ENCODE peak calls at places on chromosome 20, in six cellular contexts. Y is SK-MEL-5, T is H4, L is head of caudate nucleus, Q is 8988T, G is mesendoderm. F is an unnamed sample.

GRCh38 chr20:43243672-43244269 is 54.1 kb upstream of the PTPRT start:
- DNase-seq in Y (peak; percentile 53), L (peak; percentile 33), Q (no peak), T (no peak), G (peak; percentile 29), F (no peak)

GRCh38 chr20:48771542-48771941 is 56.3 kb downstream of the PREX1 start:
- DNase-seq in Q (no peak), Y (peak; percentile 26), L (no peak), G (no peak), T (no peak), F (no peak)

GRCh38 chr20:25300496-25301170 is 52.7 kb downstream of the PYGB start:
- DNase-seq in L (no peak), Y (peak; percentile 67), G (peak; percentile 55), T (no peak), Q (no peak), F (no peak)

GRCh38 chr20:31684153-31685003 is 38.3 kb downstream of the BCL2L1 start:
- DNase-seq in T (no peak), G (no peak), Y (no peak), Q (no peak), L (no peak), F (no peak)

GRCh38 chr20:62142252-62143117 is 709 bp downstream of the PSMA7 start:
- DNase-seq in G (no peak), Y (no peak), Q (no peak), L (no peak), T (no peak), F (no peak)

GRCh38 chr20:17676942-17677341 is 5.1 kb downstream of the RRBP1 start:
- DNase-seq in G (no peak), Q (no peak), T (no peak), Y (no peak), L (no peak), F (no peak)

GRCh38 chr20:37669062-37669772 is 24.6 kb upstream of the CTNNBL1 start:
- DNase-seq in L (no peak), G (peak; percentile 80), T (peak; percentile 47), Q (no peak), Y (peak; percentile 16), F (no peak)

GRCh38 chr20:706366-706885 is 30.8 kb upstream of the SCRT2 start:
- DNase-seq in G (no peak), Q (no peak), L (no peak), Y (no peak), T (no peak), F (no peak)

GRCh38 chr20:18101125-18101820 is 36.4 kb upstream of the KAT14 start:
- DNase-seq in Q (no peak), L (no peak), T (no peak), Y (no peak), G (peak; percentile 97), F (no peak)

GRCh38 chr20:20019123-20019522 is 2.0 kb downstream of the NAA20 start:
- DNase-seq in L (no peak), G (no peak), Y (no peak), T (no peak), Q (no peak), F (no peak)

GRCh38 chr20:34791289-34792020 is 34.0 kb downstream of the NCOA6 start:
- DNase-seq in G (no peak), Y (no peak), L (no peak), T (peak; percentile 69), Q (no peak), F (no peak)

GRCh38 chr20:31485450-31486339 is 10.6 kb downstream of the REM1 start:
- DNase-seq in Q (no peak), G (no peak), Y (no peak), L (no peak), T (peak; percentile 42), F (peak; percentile 84)

GRCh38 chr20:4957939-4958362 is 43.4 kb downstream of the SLC23A2 start:
- DNase-seq in G (no peak), Q (no peak), T (no peak), Y (no peak), L (no peak), F (no peak)

GRCh38 chr20:8912731-8913130 is 156.2 kb upstream of the PLCB4 start:
- DNase-seq in Q (no peak), T (no peak), Y (no peak), G (no peak), L (no peak), F (no peak)

GRCh38 chr20:51553897-51554504 is 11.5 kb upstream of the NFATC2 start:
- DNase-seq in Y (no peak), Q (no peak), L (peak; percentile 86), T (no peak), G (no peak), F (no peak)

GRCh38 chr20:61629361-61630239 is 377.5 kb downstream of the CDH4 start:
- DNase-seq in T (no peak), L (no peak), G (no peak), Q (no peak), Y (no peak), F (no peak)

GRCh38 chr20:46062151-46062550 is 27.6 kb downstream of the NCOA5 start:
- DNase-seq in L (no peak), T (no peak), G (no peak), Q (no peak), Y (no peak), F (no peak)

GRCh38 chr20:51924509-51924908 is 122.2 kb upstream of the SALL4 start:
- DNase-seq in T (no peak), G (no peak), Y (no peak), Q (no peak), L (no peak), F (no peak)

GRCh38 chr20:53129557-53129956 is 157.4 kb downstream of the TSHZ2 start:
- DNase-seq in G (no peak), T (no peak), L (no peak), Q (no peak), Y (no peak), F (no peak)

GRCh38 chr20:45405566-45406259 is 2.4 kb upstream of the DBNDD2 start:
- DNase-seq in G (peak; percentile 10), Y (no peak), Q (peak; percentile 47), L (no peak), T (no peak), F (no peak)

GRCh38 chr20:48673485-48673884 is 154.3 kb downstream of the PREX1 start:
- DNase-seq in Y (no peak), G (no peak), L (no peak), Q (no peak), T (no peak), F (no peak)

GRCh38 chr20:8089668-8090067 is 42.4 kb upstream of the PLCB1 start:
- DNase-seq in Y (no peak), Q (no peak), T (no peak), L (no peak), G (peak; percentile 37), F (no peak)

GRCh38 chr20:11178946-11179654 is 505.3 kb upstream of the JAG1 start:
- DNase-seq in L (no peak), T (peak; percentile 64), G (peak; percentile 43), Y (peak; percentile 87), Q (no peak), F (no peak)

GRCh38 chr20:43916875-43917371 is 2.3 kb downstream of the TOX2 start:
- DNase-seq in Q (no peak), T (no peak), Y (no peak), L (no peak), G (peak; percentile 35), F (no peak)

GRCh38 chr20:57071283-57071701 is 195.1 kb downstream of the BMP7 start:
- DNase-seq in T (no peak), L (no peak), Y (no peak), G (peak; percentile 90), Q (no peak), F (no peak)

GRCh38 chr20:39849664-39850063 is 839.4 kb downstream of the MAFB start:
- DNase-seq in Q (no peak), G (no peak), T (no peak), L (peak; percentile 21), Y (no peak), F (peak; percentile 87)

GRCh38 chr20:2742934-2743559 is 50.5 kb downstream of the EBF4 start:
- DNase-seq in L (no peak), G (peak; percentile 82), Y (peak; percentile 82), T (peak; percentile 62), Q (peak; percentile 84), F (peak; percentile 58)

GRCh38 chr20:52481443-52481842 is 289.9 kb upstream of the ZFP64 start:
- DNase-seq in G (no peak), T (no peak), L (no peak), Y (peak; percentile 29), Q (no peak), F (no peak)

GRCh38 chr20:4626228-4626627 is 95.5 kb upstream of the PRND start:
- DNase-seq in L (no peak), Y (no peak), Q (no peak), G (no peak), T (no peak), F (no peak)

GRCh38 chr20:53857723-53858236 is 212.6 kb downstream of the BCAS1 start:
- DNase-seq in Q (no peak), T (no peak), G (no peak), Y (no peak), L (no peak), F (peak; percentile 64)

GRCh38 chr20:9235518-9235917 is 166.6 kb downstream of the PLCB4 start:
- DNase-seq in Y (no peak), T (peak; percentile 8), G (no peak), Q (no peak), L (no peak), F (no peak)

GRCh38 chr20:36318166-36318565 is 12.0 kb downstream of the DLGAP4 start:
- DNase-seq in G (no peak), Y (no peak), Q (no peak), L (no peak), T (no peak), F (no peak)

GRCh38 chr20:45329497-45330319 is 18.5 kb downstream of the SDC4 start:
- DNase-seq in Y (no peak), Q (no peak), T (no peak), G (no peak), L (no peak), F (no peak)

GRCh38 chr20:12455152-12455551 is 537.5 kb downstream of the BTBD3 start:
- DNase-seq in Y (no peak), T (no peak), L (no peak), Q (no peak), G (no peak), F (no peak)

F was measured in right atrium auricular region.